ENCODE peak calls at places on chromosomes 2 and 18, in six cellular contexts. E is G401, Q is cardiac muscle cell, C is omental fat pad, A is NCI-H510A, D is thyroid gland. Z is an unnamed sample.

GRCh38 chr18:48575658-48576453 is 37.0 kb downstream of the CTIF start:
- DNase-seq in E (no peak), Q (no peak), C (no peak), A (no peak), D (no peak), Z (peak)

GRCh38 chr2:189641565-189641964 is 19.7 kb upstream of the ASNSD1 start:
- DNase-seq in E (no peak), Q (no peak), C (no peak), A (no peak), D (no peak), Z (no peak)

GRCh38 chr18:56433919-56434318 is 204.5 kb downstream of the TXNL1 start:
- DNase-seq in E (no peak), Q (no peak), C (no peak), A (no peak), D (no peak), Z (no peak)

GRCh38 chr2:159939946-159940345 is 122.5 kb downstream of the PLA2R1 start:
- DNase-seq in E (no peak), Q (peak), C (no peak), A (no peak), D (no peak), Z (no peak)

GRCh38 chr2:109447251-109447661 is 166.5 kb downstream of the SEPTIN10 start:
- DNase-seq in E (peak), Q (no peak), C (no peak), A (no peak), D (no peak), Z (no peak)

GRCh38 chr2:160666019-160666676 is 172.5 kb upstream of the RBMS1 start:
- DNase-seq in E (peak), Q (peak), C (no peak), A (no peak), D (no peak), Z (peak)

GRCh38 chr2:47344890-47345583 is 57.9 kb upstream of the MSH2 start:
- DNase-seq in E (peak), Q (peak), C (no peak), A (peak), D (peak), Z (peak)

GRCh38 chr18:66193938-66194337 is 410.0 kb downstream of the CDH19 start:
- DNase-seq in E (no peak), Q (peak), C (no peak), A (no peak), D (no peak), Z (no peak)

GRCh38 chr2:25305809-25306208 is 35.9 kb downstream of the DNMT3A start:
- DNase-seq in E (peak), Q (no peak), C (no peak), A (no peak), D (peak), Z (no peak)

GRCh38 chr2:117785740-117786139 is 28.8 kb upstream of the DDX18 start:
- DNase-seq in E (peak), Q (peak), C (no peak), A (no peak), D (peak), Z (no peak)

Z was measured in frontal cortex.